ENCODE peak calls at places on chromosomes 13 and 19, in ten cellular contexts. O is spleen, E is K562, N is breast epithelium, L is suprapubic skin, I is stomach, G is transverse colon, T is GM12892, Y is esophagus muscularis mucosa, H is H1. J is an unnamed sample.

GRCh38 chr13:38386421-38386820 is 36.8 kb downstream of the UFM1 start:
- DNase-seq in O (no peak), E (no peak), N (no peak), L (no peak), I (no peak), G (no peak), T (no peak), Y (no peak), H (no peak), J (no peak)

GRCh38 chr19:8695911-8696310 is 2.7 kb downstream of the ACTL9 start:
- DNase-seq in O (no peak), E (no peak), N (no peak), L (no peak), I (no peak), G (no peak), T (no peak), Y (no peak), H (no peak), J (no peak)

GRCh38 chr13:20714161-20714560 is 10.7 kb downstream of the IL17D start:
- DNase-seq in O (no peak), E (no peak), N (no peak), L (no peak), I (no peak), G (no peak), T (no peak), Y (no peak), H (no peak), J (no peak)

GRCh38 chr19:43902399-43902798 is 32.7 kb downstream of the ZNF45 start:
- DNase-seq in O (no peak), E (no peak), N (no peak), L (no peak), I (no peak), G (no peak), T (no peak), Y (no peak), H (no peak), J (no peak)

GRCh38 chr19:42563352-42564210 is 31.1 kb downstream of the CEACAM8 start:
- DNase-seq in O (no peak), E (peak), N (no peak), L (no peak), I (peak), G (peak), T (no peak), Y (no peak), H (no peak), J (peak)

GRCh38 chr13:113776231-113777125 is 17.5 kb downstream of the TMEM255B start:
- DNase-seq in O (peak), E (no peak), N (no peak), L (no peak), I (peak), G (no peak), T (no peak), Y (no peak), H (no peak), J (no peak)

GRCh38 chr13:49086711-49087110 is 111.0 kb downstream of the FNDC3A start:
- DNase-seq in O (no peak), E (no peak), N (no peak), L (no peak), I (no peak), G (no peak), T (no peak), Y (no peak), H (no peak), J (no peak)

GRCh38 chr13:100987993-100988392 is 313.4 kb upstream of the TMTC4 start:
- DNase-seq in O (no peak), E (no peak), N (no peak), L (no peak), I (no peak), G (no peak), T (no peak), Y (no peak), H (no peak), J (no peak)

GRCh38 chr13:80550856-80551532 is 210.1 kb upstream of the SPRY2 start:
- DNase-seq in O (no peak), E (peak), N (no peak), L (no peak), I (no peak), G (no peak), T (no peak), Y (no peak), H (no peak), J (no peak)

GRCh38 chr19:4068058-4068966 is 1.6 kb upstream of the ZBTB7A start:
- DNase-seq in O (peak), E (no peak), N (no peak), L (no peak), I (no peak), G (peak), T (no peak), Y (no peak), H (no peak), J (no peak)

GRCh38 chr19:44904426-44904994 is 1.1 kb upstream of the APOE start:
- DNase-seq in O (no peak), E (peak), N (no peak), L (no peak), I (no peak), G (no peak), T (no peak), Y (no peak), H (peak), J (no peak)

GRCh38 chr19:32168606-32169005 is 176.8 kb upstream of the ZNF507 start:
- DNase-seq in O (no peak), E (no peak), N (no peak), L (no peak), I (no peak), G (no peak), T (no peak), Y (peak), H (no peak), J (no peak)

GRCh38 chr13:87274209-87274819 is 396.9 kb upstream of the SLITRK5 start:
- DNase-seq in O (no peak), E (peak), N (no peak), L (no peak), I (no peak), G (peak), T (no peak), Y (no peak), H (peak), J (no peak)

GRCh38 chr19:4552546-4552819 is 7.0 kb downstream of the SEMA6B start:
- DNase-seq in O (no peak), E (no peak), N (no peak), L (no peak), I (no peak), G (no peak), T (no peak), Y (no peak), H (no peak), J (no peak)

GRCh38 chr13:98370806-98371553 is 193.9 kb upstream of the RNF113B start:
- DNase-seq in O (no peak), E (no peak), N (no peak), L (no peak), I (peak), G (peak), T (no peak), Y (no peak), H (peak), J (peak)

GRCh38 chr19:43759515-43759914 is 4.8 kb upstream of the SMG9 start:
- DNase-seq in O (no peak), E (no peak), N (no peak), L (no peak), I (no peak), G (no peak), T (no peak), Y (no peak), H (no peak), J (no peak)

GRCh38 chr13:74133657-74134201 is 475 bp downstream of the KLF12 start:
- DNase-seq in O (peak), E (no peak), N (peak), L (peak), I (peak), G (peak), T (peak), Y (peak), H (peak), J (peak)

GRCh38 chr13:32947886-32948285 is 68.3 kb upstream of the KL start:
- DNase-seq in O (no peak), E (no peak), N (no peak), L (no peak), I (no peak), G (no peak), T (no peak), Y (no peak), H (no peak), J (no peak)

GRCh38 chr19:51808333-51808986 is 13.5 kb downstream of the FPR3 start:
- DNase-seq in O (no peak), E (peak), N (no peak), L (no peak), I (no peak), G (no peak), T (no peak), Y (no peak), H (no peak), J (peak)

GRCh38 chr13:49023441-49023840 is 47.7 kb downstream of the FNDC3A start:
- DNase-seq in O (no peak), E (no peak), N (no peak), L (no peak), I (no peak), G (no peak), T (no peak), Y (no peak), H (no peak), J (no peak)

GRCh38 chr19:9848060-9848459 is 12.9 kb downstream of the PIN1 start:
- DNase-seq in O (no peak), E (no peak), N (no peak), L (no peak), I (no peak), G (no peak), T (no peak), Y (no peak), H (peak), J (no peak)

GRCh38 chr19:10036601-10037071 is 23.4 kb downstream of the RDH8 start:
- DNase-seq in O (no peak), E (no peak), N (no peak), L (no peak), I (no peak), G (no peak), T (no peak), Y (no peak), H (no peak), J (no peak)

GRCh38 chr13:42153371-42153770 is 104.9 kb downstream of the DGKH start:
- DNase-seq in O (no peak), E (no peak), N (no peak), L (no peak), I (no peak), G (no peak), T (no peak), Y (no peak), H (no peak), J (no peak)
- TF ChIP-seq POLR2AphosphoS5 in O (no peak), E (no peak), N (no peak), L (no peak), I (no peak), G (no peak), T (no peak), Y (no peak), H (no peak), J (peak)

GRCh38 chr13:26590951-26591350 is 33.5 kb downstream of the WASF3 start:
- DNase-seq in O (no peak), E (no peak), N (no peak), L (no peak), I (no peak), G (no peak), T (no peak), Y (no peak), H (no peak), J (no peak)

GRCh38 chr13:26591672-26592071 is 34.2 kb downstream of the WASF3 start:
- DNase-seq in O (no peak), E (no peak), N (no peak), L (no peak), I (no peak), G (no peak), T (no peak), Y (no peak), H (no peak), J (no peak)

GRCh38 chr13:26590379-26590778 is 32.9 kb downstream of the WASF3 start:
- DNase-seq in O (no peak), E (no peak), N (no peak), L (no peak), I (no peak), G (no peak), T (no peak), Y (no peak), H (no peak), J (no peak)

GRCh38 chr13:26587251-26587650 is 29.8 kb downstream of the WASF3 start:
- DNase-seq in O (no peak), E (no peak), N (no peak), L (no peak), I (no peak), G (no peak), T (no peak), Y (no peak), H (no peak), J (no peak)

GRCh38 chr13:26589754-26590153 is 32.3 kb downstream of the WASF3 start:
- DNase-seq in O (no peak), E (no peak), N (no peak), L (no peak), I (peak), G (no peak), T (no peak), Y (no peak), H (no peak), J (no peak)
- TF ChIP-seq POLR2AphosphoS5 in O (no peak), E (no peak), N (no peak), L (no peak), I (no peak), G (no peak), T (no peak), Y (no peak), H (no peak), J (no peak)

GRCh38 chr13:94054159-94054558 is 425.3 kb downstream of the DCT start:
- DNase-seq in O (peak), E (no peak), N (no peak), L (no peak), I (no peak), G (no peak), T (no peak), Y (no peak), H (no peak), J (no peak)

GRCh38 chr13:94058821-94059360 is 420.6 kb downstream of the DCT start:
- DNase-seq in O (no peak), E (no peak), N (no peak), L (no peak), I (no peak), G (no peak), T (no peak), Y (no peak), H (no peak), J (no peak)

GRCh38 chr13:94061316-94061715 is 418.2 kb downstream of the DCT start:
- DNase-seq in O (no peak), E (no peak), N (no peak), L (no peak), I (no peak), G (no peak), T (no peak), Y (no peak), H (no peak), J (no peak)

GRCh38 chr13:94056362-94056990 is 423.0 kb downstream of the DCT start:
- DNase-seq in O (no peak), E (no peak), N (no peak), L (no peak), I (no peak), G (no peak), T (no peak), Y (no peak), H (no peak), J (no peak)

GRCh38 chr13:94057618-94058017 is 421.9 kb downstream of the DCT start:
- DNase-seq in O (no peak), E (no peak), N (no peak), L (no peak), I (no peak), G (no peak), T (no peak), Y (no peak), H (no peak), J (no peak)
- TF ChIP-seq POLR2AphosphoS5 in O (no peak), E (no peak), N (no peak), L (no peak), I (no peak), G (no peak), T (no peak), Y (no peak), H (no peak), J (no peak)

DNA sequence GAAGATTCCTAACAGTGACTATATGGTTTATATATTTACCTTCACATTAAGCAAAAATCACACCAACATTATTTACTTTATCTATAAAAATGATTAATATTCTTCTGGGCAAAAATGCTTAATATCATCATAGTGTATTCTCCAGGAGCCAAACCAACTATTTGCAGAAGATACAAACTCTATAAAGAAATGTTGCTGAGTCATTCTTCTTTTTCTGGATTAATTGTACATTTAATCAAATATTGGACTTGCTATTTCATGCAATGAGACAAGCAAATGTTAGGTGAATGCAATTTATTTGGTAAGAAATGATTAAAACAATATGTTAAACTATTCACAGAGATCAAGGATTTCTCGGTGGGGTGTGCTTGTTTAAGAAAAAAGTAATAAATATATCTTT is 1075.8 kb downstream of the PCDH9 start:
- DNase-seq in O (no peak), E (no peak), N (no peak), L (no peak), I (no peak), G (no peak), T (no peak), Y (no peak), H (no peak), J (no peak)
- TF ChIP-seq POLR2AphosphoS5 in O (no peak), E (no peak), N (no peak), L (no peak), I (no peak), G (no peak), T (no peak), Y (no peak), H (no peak), J (no peak)

DNA sequence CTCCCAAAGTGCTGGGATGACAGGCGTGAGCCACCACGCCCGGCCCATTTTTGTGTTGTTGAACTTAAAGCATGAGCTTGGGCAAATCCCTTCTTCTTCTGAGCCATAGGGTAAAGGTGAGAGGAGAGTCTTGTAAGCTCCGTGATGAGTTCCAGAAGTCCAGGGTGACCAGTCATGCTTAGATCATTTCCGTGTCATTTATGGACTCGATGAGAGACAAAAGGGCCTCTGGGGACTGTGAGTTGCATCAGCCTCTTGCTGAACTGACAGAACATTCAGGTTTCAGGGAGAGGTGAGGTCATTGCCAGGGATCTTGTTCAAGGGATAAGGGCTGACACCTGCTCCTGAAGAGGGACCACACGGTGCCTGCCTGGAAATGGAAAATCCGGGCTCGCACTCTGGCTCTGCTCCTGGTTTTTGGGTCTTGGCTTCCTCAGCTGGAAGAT is 53.6 kb downstream of the GADD45B start:
- DNase-seq in O (peak), E (no peak), N (no peak), L (no peak), I (no peak), G (peak), T (no peak), Y (no peak), H (no peak), J (no peak)
- TF ChIP-seq POLR2AphosphoS5 in O (no peak), E (no peak), N (peak), L (no peak), I (no peak), G (no peak), T (no peak), Y (no peak), H (no peak), J (no peak)

GRCh38 chr13:104008075-104008474 is 941.9 kb upstream of the SLC10A2 start:
- DNase-seq in O (no peak), E (no peak), N (no peak), L (no peak), I (no peak), G (no peak), T (no peak), Y (no peak), H (no peak), J (no peak)

GRCh38 chr13:104001766-104002165 is 935.5 kb upstream of the SLC10A2 start:
- DNase-seq in O (no peak), E (no peak), N (no peak), L (no peak), I (no peak), G (no peak), T (no peak), Y (no peak), H (no peak), J (no peak)

GRCh38 chr13:104004572-104004971 is 938.4 kb upstream of the SLC10A2 start:
- DNase-seq in O (no peak), E (no peak), N (no peak), L (no peak), I (no peak), G (no peak), T (no peak), Y (no peak), H (no peak), J (no peak)

GRCh38 chr13:104008571-104009435 is 942.6 kb upstream of the SLC10A2 start:
- DNase-seq in O (no peak), E (no peak), N (no peak), L (no peak), I (no peak), G (no peak), T (no peak), Y (no peak), H (no peak), J (no peak)

DNA sequence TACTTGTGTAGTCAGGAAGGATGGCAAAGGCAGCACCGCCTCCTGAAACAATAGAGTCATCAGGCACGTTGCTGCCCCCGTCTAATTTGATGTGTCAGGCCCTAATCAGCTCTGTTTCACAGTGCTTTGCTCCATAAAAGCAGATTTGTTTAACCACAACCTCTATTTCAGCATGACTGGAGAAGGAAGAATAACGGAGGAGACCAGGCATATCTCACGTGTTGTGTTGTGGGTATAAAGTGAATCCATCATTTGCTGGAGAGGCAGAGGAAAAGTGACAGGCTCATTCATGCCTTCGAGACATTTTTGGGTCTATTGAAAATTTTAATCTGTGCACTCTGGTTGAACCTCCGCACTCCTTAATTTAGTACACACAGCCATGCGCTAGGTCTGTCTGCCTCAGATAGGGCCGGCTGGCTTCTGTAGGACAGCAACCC is 940.4 kb upstream of the SLC10A2 start:
- DNase-seq in O (no peak), E (no peak), N (no peak), L (no peak), I (no peak), G (no peak), T (no peak), Y (no peak), H (no peak), J (no peak)
- TF ChIP-seq POLR2AphosphoS5 in O (no peak), E (no peak), N (no peak), L (no peak), I (no peak), G (no peak), T (no peak), Y (no peak), H (no peak), J (no peak)

DNA sequence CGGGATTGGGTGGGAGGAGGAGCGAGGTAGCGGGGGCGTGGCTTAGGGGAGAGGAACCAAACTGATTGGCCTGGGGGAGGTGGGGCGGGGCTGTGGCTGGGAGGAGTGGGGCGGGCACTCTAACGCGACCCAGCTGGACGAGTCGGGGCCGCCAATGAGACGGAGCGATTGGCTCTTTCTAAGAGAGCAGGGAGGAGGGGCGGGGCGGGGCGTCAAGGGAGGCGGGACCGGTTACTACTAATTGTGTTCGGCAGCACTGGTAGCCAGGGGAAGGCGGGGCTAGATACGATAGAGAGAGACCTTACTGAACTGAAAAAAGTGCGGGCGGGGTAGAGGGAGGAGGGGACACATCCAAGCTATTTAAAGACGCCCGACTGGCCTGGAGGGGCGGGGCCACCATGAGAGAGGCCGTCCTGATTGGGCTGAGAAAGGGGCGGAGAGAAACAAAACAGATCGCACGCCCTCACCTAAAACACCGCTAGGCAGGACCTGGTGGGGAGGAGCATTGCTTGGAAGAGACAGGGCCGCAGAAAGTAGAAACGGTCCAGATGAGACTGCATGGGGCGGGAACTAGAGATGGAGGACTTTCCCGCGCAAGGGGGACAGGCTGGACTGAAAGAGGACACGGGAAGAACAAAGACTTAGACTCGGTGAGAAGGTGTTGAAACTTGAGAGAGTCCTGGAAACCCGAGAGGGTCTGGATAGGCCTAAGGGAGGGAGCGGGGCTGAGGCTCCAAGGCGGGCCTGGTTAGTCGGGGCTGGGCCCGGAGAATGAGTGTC is at the start of gene KCNC3:
- DNase-seq in O (peak), E (peak), N (peak), L (peak), I (peak), G (peak), T (peak), Y (peak), H (peak), J (peak)
- TF ChIP-seq POLR2AphosphoS5 in O (peak), E (peak), N (no peak), L (no peak), I (peak), G (peak), T (peak), Y (peak), H (peak), J (peak)

J was measured in prostate gland.